ENCODE peak calls at places on chromosome 22, in seven cellular contexts. C is neural progenitor cell; Q is pons; Z is T-helper 2 cell; V is CD8-positive, alpha-beta T cell; K is activated naive CD8-positive, alpha-beta T cell treated with anti-CD3 and anti-CD28 coated beads for 36 hours; U is breast epithelium. F is an unnamed sample.
A peak's percentile ranks its signal among the peaks of the same experiment; 100 is the strongest.

GRCh38 chr22:22770280-22770871 is 117.2 kb upstream of the IGLL5 start:
- DNase-seq in V (peak; percentile 49), Q (no peak), C (peak; percentile 68), U (no peak), K (peak; percentile 31), Z (no peak), F (peak; percentile 61)

GRCh38 chr22:39490135-39490798 is 11.8 kb upstream of the MIEF1 start:
- DNase-seq in Q (peak; percentile 82), Z (peak; percentile 42), C (peak; percentile 89), K (peak; percentile 78), V (peak; percentile 78), U (peak; percentile 73), F (peak; percentile 85)

GRCh38 chr22:46066691-46067090 is 83.6 kb upstream of the PPARA start:
- DNase-seq in U (peak; percentile 51), Q (no peak), Z (no peak), K (no peak), C (no peak), V (no peak), F (no peak)

GRCh38 chr22:45615364-45615763 is 56.3 kb upstream of the ATXN10 start:
- DNase-seq in V (no peak), C (no peak), Z (no peak), K (no peak), U (no peak), Q (no peak), F (no peak)

GRCh38 chr22:20571531-20572007 is 64.2 kb downstream of the MED15 start:
- DNase-seq in Z (peak; percentile 53), Q (no peak), V (peak; percentile 76), K (peak; percentile 56), U (no peak), C (peak; percentile 70), F (peak; percentile 69)

GRCh38 chr22:44363214-44363979 is 50.6 kb upstream of the SHISAL1 start:
- DNase-seq in V (no peak), Q (no peak), C (no peak), K (no peak), Z (no peak), U (no peak), F (no peak)

GRCh38 chr22:49903322-49904039 is 14.8 kb downstream of the ALG12 start:
- DNase-seq in Q (no peak), V (no peak), Z (no peak), C (no peak), K (no peak), U (no peak), F (no peak)

GRCh38 chr22:24200616-24201212 is 19.4 kb downstream of the SUSD2 start:
- DNase-seq in U (no peak), K (no peak), V (no peak), Q (no peak), C (no peak), Z (no peak), F (no peak)

GRCh38 chr22:43455861-43456260 is 44.0 kb downstream of the MPPED1 start:
- DNase-seq in V (no peak), K (no peak), C (no peak), U (no peak), Q (no peak), Z (no peak), F (no peak)

GRCh38 chr22:38172489-38173155 is 9.0 kb downstream of the PLA2G6 start:
- DNase-seq in K (peak; percentile 44), Z (no peak), U (peak; percentile 87), V (peak; percentile 53), Q (peak; percentile 73), C (no peak), F (peak; percentile 29)

GRCh38 chr22:44037519-44038370 is 13.6 kb downstream of the PARVB start:
- DNase-seq in V (no peak), Z (no peak), K (no peak), Q (no peak), C (no peak), U (no peak), F (no peak)

GRCh38 chr22:28254396-28254795 is 335.3 kb upstream of the PITPNB start:
- DNase-seq in C (no peak), V (no peak), Q (no peak), K (no peak), Z (no peak), U (no peak), F (no peak)

GRCh38 chr22:30371981-30372380 is 15.2 kb downstream of the CCDC157 start:
- DNase-seq in U (no peak), K (no peak), Z (no peak), V (no peak), C (no peak), Q (no peak), F (no peak)

GRCh38 chr22:40499187-40499753 is 128.9 kb downstream of the SGSM3 start:
- DNase-seq in Q (no peak), K (peak; percentile 8), U (no peak), Z (no peak), C (no peak), V (no peak), F (peak; percentile 16)

GRCh38 chr22:23700706-23701105 is 9.9 kb downstream of the RGL4 start:
- DNase-seq in K (no peak), U (no peak), V (no peak), Q (no peak), Z (no peak), C (no peak), F (no peak)

GRCh38 chr22:41223535-41223934 is 17.2 kb downstream of the CHADL start:
- DNase-seq in V (no peak), Z (no peak), K (no peak), Q (no peak), C (no peak), U (no peak), F (no peak)

GRCh38 chr22:44671742-44672141 is 30.3 kb upstream of the PRR5 start:
- DNase-seq in V (no peak), Q (no peak), K (no peak), C (no peak), U (no peak), Z (no peak), F (no peak)

GRCh38 chr22:46084943-46085830 is 65.1 kb upstream of the PPARA start:
- DNase-seq in K (no peak), Q (no peak), C (no peak), U (peak; percentile 92), Z (no peak), V (no peak), F (no peak)

GRCh38 chr22:31272522-31273446 is 19.5 kb downstream of the PIK3IP1 start:
- DNase-seq in K (peak; percentile 39), U (no peak), Z (no peak), Q (peak; percentile 79), C (peak; percentile 89), V (peak; percentile 65), F (peak; percentile 76)

GRCh38 chr22:19448739-19449421 is 1.4 kb upstream of the C22orf39 start:
- DNase-seq in V (no peak), C (peak; percentile 13), U (no peak), Z (no peak), Q (no peak), K (peak; percentile 26), F (peak; percentile 92)

GRCh38 chr22:49367016-49367697 is 460.5 kb downstream of the BRD1 start:
- DNase-seq in K (no peak), U (no peak), Z (no peak), C (peak; percentile 42), Q (no peak), V (no peak), F (no peak)

GRCh38 chr22:41557401-41558240 is 3.2 kb upstream of the CSDC2 start:
- DNase-seq in U (no peak), Z (no peak), Q (peak; percentile 72), K (no peak), C (no peak), V (no peak), F (peak; percentile 34)

GRCh38 chr22:35104491-35104890 is 38.5 kb downstream of the ISX start:
- DNase-seq in C (no peak), Q (no peak), U (no peak), K (no peak), V (no peak), Z (no peak), F (no peak)

GRCh38 chr22:49703391-49703926 is 124.2 kb downstream of the BRD1 start:
- DNase-seq in U (no peak), K (no peak), Z (no peak), Q (no peak), C (no peak), V (no peak), F (no peak)

GRCh38 chr22:50584106-50585096 is 1.8 kb upstream of the CHKB start:
- DNase-seq in V (no peak), Q (no peak), Z (no peak), C (no peak), U (no peak), K (no peak), F (no peak)

GRCh38 chr22:43182726-43183125 is 4.2 kb downstream of the TTLL12 start:
- DNase-seq in U (no peak), V (no peak), C (no peak), Z (no peak), Q (no peak), K (no peak), F (no peak)

F was measured in activated naive CD4-positive, alpha-beta T cell treated with anti-CD3 and anti-CD28 coated beads for 36 hours.